ENCODE peak calls at places on chromosomes 3 and 15, in six cellular contexts. L, E, N, Q, T and W are unnamed samples.

GRCh38 chr3:9168230-9168629 is 81.2 kb downstream of the SRGAP3 start:
- DNase-seq in Q (no peak), E (no peak), T (peak), L (peak), N (no peak), W (no peak)

GRCh38 chr3:42349765-42350594 is 60.4 kb downstream of the LYZL4 start:
- DNase-seq in Q (no peak), L (no peak), E (no peak), N (no peak), T (no peak), W (no peak)

GRCh38 chr3:133119146-133119545 is 81.0 kb downstream of the TMEM108 start:
- DNase-seq in Q (no peak), N (no peak), L (no peak), T (no peak), E (no peak), W (no peak)

GRCh38 chr3:129829640-129830039 is 63.9 kb downstream of the TMCC1 start:
- DNase-seq in T (peak), L (peak), E (peak), N (no peak), Q (peak), W (no peak)

GRCh38 chr3:112858410-112859069 is 11.9 kb upstream of the CD200R1L start:
- DNase-seq in N (no peak), T (no peak), E (peak), Q (peak), L (no peak), W (no peak)

GRCh38 chr3:72306800-72307341 is 521.9 kb upstream of the PROK2 start:
- DNase-seq in L (peak), T (no peak), E (no peak), Q (no peak), N (no peak), W (no peak)

GRCh38 chr3:153357436-153357835 is 195.4 kb downstream of the RAP2B start:
- DNase-seq in E (no peak), L (no peak), Q (no peak), T (no peak), N (no peak), W (no peak)

GRCh38 chr15:88990185-88990679 is 77.1 kb upstream of the MFGE8 start:
- DNase-seq in Q (peak), T (no peak), E (no peak), N (no peak), L (no peak), W (no peak)

GRCh38 chr15:48447657-48448056 is 116.4 kb downstream of the DUT start:
- DNase-seq in E (peak), Q (peak), L (no peak), T (no peak), N (no peak), W (no peak)

GRCh38 chr3:83523470-83524073 is 1435.2 kb upstream of the CADM2 start:
- DNase-seq in L (peak), E (no peak), T (peak), N (no peak), Q (no peak), W (no peak)

GRCh38 chr3:138434875-138435772 is 708 bp downstream of the ESYT3 start:
- DNase-seq in L (peak), Q (no peak), E (no peak), N (no peak), T (no peak), W (no peak)

GRCh38 chr3:156685198-156685597 is 10.8 kb downstream of the TIPARP start:
- DNase-seq in Q (no peak), L (peak), T (no peak), N (no peak), E (peak), W (no peak)

GRCh38 chr15:92074646-92075045 is 221.1 kb downstream of the SLCO3A1 start:
- DNase-seq in E (no peak), Q (peak), T (no peak), N (no peak), L (no peak), W (no peak)

GRCh38 chr3:133293397-133294107 is 106.3 kb upstream of the BFSP2 start:
- DNase-seq in N (no peak), T (no peak), Q (no peak), E (no peak), L (no peak), W (no peak)

GRCh38 chr3:49566312-49566711 is 12.0 kb downstream of the BSN start:
- DNase-seq in L (no peak), Q (no peak), N (no peak), E (peak), T (no peak), W (no peak)

GRCh38 chr15:78685157-78685830 is 44.3 kb upstream of the CHRNB4 start:
- DNase-seq in N (no peak), Q (no peak), L (no peak), T (no peak), E (no peak), W (no peak)

GRCh38 chr3:169218314-169218983 is 445.1 kb downstream of the MECOM start:
- DNase-seq in T (peak), L (peak), E (peak), Q (peak), N (no peak), W (no peak)

GRCh38 chr15:33200903-33201302 is 6.4 kb upstream of the FMN1 start:
- DNase-seq in N (no peak), E (no peak), L (peak), T (no peak), Q (peak), W (no peak)

GRCh38 chr15:77029166-77030041 is 34.5 kb downstream of the PSTPIP1 start:
- DNase-seq in T (no peak), Q (no peak), E (no peak), L (no peak), N (no peak), W (peak)

GRCh38 chr3:38916706-38917105 is 100.7 kb upstream of the SCN10A start:
- DNase-seq in Q (peak), L (no peak), N (no peak), T (no peak), E (peak), W (no peak)

GRCh38 chr3:107685383-107685782 is 162.6 kb downstream of the BBX start:
- DNase-seq in N (no peak), Q (no peak), E (no peak), T (no peak), L (no peak), W (no peak)

GRCh38 chr3:50169858-50170257 is 14.7 kb downstream of the SEMA3F start:
- DNase-seq in Q (no peak), L (no peak), E (no peak), N (no peak), T (no peak), W (no peak)

GRCh38 chr15:93614446-93615104 is 525.6 kb upstream of the RGMA start:
- DNase-seq in Q (no peak), L (no peak), N (no peak), E (no peak), T (no peak), W (no peak)

GRCh38 chr3:172102123-172102882 is 62.9 kb downstream of the FNDC3B start:
- DNase-seq in N (peak), L (no peak), Q (no peak), T (no peak), E (no peak), W (no peak)

GRCh38 chr3:150870406-150870805 is 34.8 kb downstream of the MINDY4B start:
- DNase-seq in L (no peak), N (no peak), T (no peak), Q (peak), E (peak), W (no peak)

GRCh38 chr15:33066584-33066983 is 127.9 kb downstream of the FMN1 start:
- DNase-seq in Q (no peak), L (no peak), T (no peak), E (no peak), N (no peak), W (no peak)

GRCh38 chr15:96460106-96460505 is 129.6 kb downstream of the NR2F2 start:
- DNase-seq in N (no peak), Q (no peak), L (no peak), E (no peak), T (no peak), W (no peak)

GRCh38 chr15:77597804-77598453 is 34.8 kb downstream of the LINGO1 start:
- DNase-seq in L (no peak), Q (no peak), T (no peak), E (no peak), N (no peak), W (no peak)

GRCh38 chr3:46193436-46193835 is 14.7 kb downstream of the CCR1 start:
- DNase-seq in L (no peak), N (no peak), Q (no peak), T (no peak), E (peak), W (no peak)

GRCh38 chr3:59663076-59663850 is 613.4 kb upstream of the CFAP20DC start:
- DNase-seq in T (no peak), L (no peak), E (no peak), N (no peak), Q (no peak), W (no peak)

GRCh38 chr3:33758874-33759273 is 39.6 kb upstream of the PDCD6IP start:
- DNase-seq in T (no peak), N (no peak), L (no peak), E (no peak), Q (peak), W (no peak)

GRCh38 chr3:188391597-188391996 is 237.6 kb downstream of the LPP start:
- DNase-seq in Q (no peak), L (no peak), T (no peak), N (no peak), E (no peak), W (no peak)

GRCh38 chr15:89179966-89180875 is 41.2 kb downstream of the RLBP1 start:
- DNase-seq in E (no peak), L (no peak), T (no peak), Q (peak), N (no peak), W (no peak)

GRCh38 chr3:17412950-17413530 is 329.4 kb downstream of the TBC1D5 start:
- DNase-seq in Q (peak), L (peak), N (no peak), T (no peak), E (peak), W (no peak)